ENCODE peak calls at places on chromosomes 3 and 15, in four cellular contexts. T is GM04504; R is activated CD8-positive, alpha-beta memory T cell treated with anti-CD3 and anti-CD28 coated beads for 48 hours; P is NCI-H1436 treated with DMSO at 0.1 percent for 48 hours. U is an unnamed sample.

GRCh38 chr3:25291524-25291923 is 136.5 kb upstream of the RARB start:
- DNase-seq in T (no peak), R (no peak), P (no peak), U (no peak)

GRCh38 chr3:107344722-107345121 is 32.5 kb upstream of the CCDC54 start:
- DNase-seq in T (no peak), R (no peak), P (no peak), U (no peak)

GRCh38 chr3:53768478-53769459 is 77.5 kb downstream of the CHDH start:
- DNase-seq in T (no peak), R (no peak), P (no peak), U (no peak)

GRCh38 chr3:2923390-2923789 is 186.8 kb downstream of the IL5RA start:
- DNase-seq in T (no peak), R (no peak), P (no peak), U (no peak)

GRCh38 chr3:99867594-99868437 is 50.2 kb downstream of the CMSS1 start:
- DNase-seq in T (no peak), R (no peak), P (no peak), U (no peak)

GRCh38 chr3:69791111-69791510 is 51.8 kb downstream of the MITF start:
- DNase-seq in T (peak), R (no peak), P (no peak), U (no peak)

GRCh38 chr3:23807161-23808015 is 1.6 kb downstream of the UBE2E1 start:
- DNase-seq in T (no peak), R (no peak), P (no peak), U (no peak)

GRCh38 chr3:75906555-75907112 is 121.3 kb upstream of the ZNF717 start:
- DNase-seq in T (no peak), R (no peak), P (no peak), U (peak)

GRCh38 chr15:43769584-43770228 is 7.1 kb downstream of the ELL3 start:
- DNase-seq in T (peak), R (no peak), P (no peak), U (no peak)

GRCh38 chr3:126539558-126540250 is 15.7 kb downstream of the CHST13 start:
- DNase-seq in T (no peak), R (no peak), P (no peak), U (no peak)

GRCh38 chr15:93929375-93930094 is 301.8 kb upstream of the MCTP2 start:
- DNase-seq in T (peak), R (no peak), P (no peak), U (no peak)

GRCh38 chr3:136543385-136543784 is 208.8 kb downstream of the STAG1 start:
- DNase-seq in T (no peak), R (no peak), P (no peak), U (no peak)

GRCh38 chr3:132160218-132160617 is 125.4 kb upstream of the CPNE4 start:
- DNase-seq in T (no peak), R (no peak), P (no peak), U (no peak)

GRCh38 chr15:23629234-23629805 is 18.3 kb downstream of the MAGEL2 start:
- DNase-seq in T (no peak), R (no peak), P (peak), U (no peak)

GRCh38 chr3:71776543-71776942 is 8.4 kb downstream of the PROK2 start:
- DNase-seq in T (no peak), R (no peak), P (no peak), U (no peak)

GRCh38 chr15:56052389-56053045 is 59.1 kb upstream of the NEDD4 start:
- DNase-seq in T (peak), R (no peak), P (peak), U (peak)

GRCh38 chr3:162489853-162490252 is 993.2 kb downstream of the OTOL1 start:
- DNase-seq in T (no peak), R (no peak), P (no peak), U (no peak)

GRCh38 chr15:58521293-58521991 is 89.7 kb downstream of the LIPC start:
- DNase-seq in T (peak), R (no peak), P (no peak), U (no peak)

GRCh38 chr3:79032686-79033318 is 735.0 kb downstream of the ROBO1 start:
- DNase-seq in T (no peak), R (no peak), P (no peak), U (no peak)

GRCh38 chr3:128725547-128725931 is 444 bp upstream of the RAB7A start:
- DNase-seq in T (no peak), R (no peak), P (no peak), U (no peak)

GRCh38 chr3:169420429-169420828 is 243.1 kb downstream of the MECOM start:
- DNase-seq in T (no peak), R (no peak), P (no peak), U (no peak)

GRCh38 chr3:85081191-85081895 is 122.6 kb downstream of the CADM2 start:
- DNase-seq in T (no peak), R (no peak), P (no peak), U (no peak)

GRCh38 chr3:171347017-171347979 is 112.9 kb downstream of the TNIK start:
- DNase-seq in T (no peak), R (no peak), P (peak), U (no peak)

GRCh38 chr3:186896875-186897274 is 33.5 kb upstream of the ST6GAL1 start:
- DNase-seq in T (no peak), R (no peak), P (no peak), U (no peak)

GRCh38 chr3:33807190-33807589 is 8.8 kb downstream of the PDCD6IP start:
- DNase-seq in T (no peak), R (no peak), P (no peak), U (no peak)

GRCh38 chr15:25177955-25178801 is 223.4 kb downstream of the SNRPN start:
- DNase-seq in T (no peak), R (no peak), P (no peak), U (no peak)

GRCh38 chr3:87002346-87002745 is 11.4 kb upstream of the VGLL3 start:
- DNase-seq in T (no peak), R (no peak), P (no peak), U (no peak)

GRCh38 chr15:73927476-73928240 is 1.4 kb downstream of the LOXL1 start:
- DNase-seq in T (no peak), R (peak), P (no peak), U (peak)